ENCODE peak calls at places on chromosome 18, in four cellular contexts. S is thoracic aorta, L is astrocyte, D is Peyer's patch. R is an unnamed sample. For H3K36me3, the result is how much of the 10 kb centered on the place peaks cover.

GRCh38 chr18:22705328-22705727 is 227.8 kb upstream of the RBBP8 start:
- DNase-seq in S (no peak), D (no peak), L (peak), R (no peak)

GRCh38 chr18:40367576-40367975 is 1587.5 kb upstream of the PIK3C3 start:
- DNase-seq in D (no peak), S (no peak), L (no peak), R (no peak)

GRCh38 chr18:75405341-75405740 is 22.2 kb downstream of the SMIM21 start:
- DNase-seq in D (no peak), L (peak), S (no peak), R (no peak)

GRCh38 chr18:55323051-55323994 is 264.7 kb downstream of the TCF4 start:
- DNase-seq in L (no peak), D (no peak), S (no peak), R (no peak)

GRCh38 chr18:9215221-9215933 is 78.8 kb downstream of the ANKRD12 start:
- DNase-seq in S (no peak), D (no peak), L (no peak), R (no peak)

GRCh38 chr18:45341454-45341853 is 273.8 kb upstream of the SLC14A2 start:
- DNase-seq in L (no peak), D (no peak), S (no peak), R (no peak)

GRCh38 chr18:77197073-77197472 is 52.6 kb upstream of the GALR1 start:
- DNase-seq in L (no peak), D (no peak), S (no peak), R (peak)

GRCh38 chr18:36381075-36381474 is 83.6 kb downstream of the FHOD3 start:
- DNase-seq in L (peak), D (no peak), S (no peak), R (no peak)

GRCh38 chr18:11464129-11464528 is 145.3 kb upstream of the SLC35G4 start:
- DNase-seq in L (no peak), D (no peak), S (no peak), R (no peak)

GRCh38 chr18:2104620-2105462 is 466.5 kb downstream of the METTL4 start:
- DNase-seq in L (peak), D (peak), S (no peak), R (peak)

GRCh38 chr18:69261436-69261835 is 139.3 kb upstream of the DOK6 start:
- DNase-seq in L (peak), D (no peak), S (no peak), R (no peak)

GRCh38 chr18:55494899-55495298 is 93.1 kb downstream of the TCF4 start:
- DNase-seq in L (peak), D (no peak), S (no peak), R (no peak)

GRCh38 chr18:57655740-57656139 is 34.1 kb upstream of the NARS1 start:
- DNase-seq in D (no peak), S (no peak), L (no peak), R (no peak)
- H3K36me3 ChIP-seq in D (half or more), S (under half), L (half or more), R (under half)

DNA sequence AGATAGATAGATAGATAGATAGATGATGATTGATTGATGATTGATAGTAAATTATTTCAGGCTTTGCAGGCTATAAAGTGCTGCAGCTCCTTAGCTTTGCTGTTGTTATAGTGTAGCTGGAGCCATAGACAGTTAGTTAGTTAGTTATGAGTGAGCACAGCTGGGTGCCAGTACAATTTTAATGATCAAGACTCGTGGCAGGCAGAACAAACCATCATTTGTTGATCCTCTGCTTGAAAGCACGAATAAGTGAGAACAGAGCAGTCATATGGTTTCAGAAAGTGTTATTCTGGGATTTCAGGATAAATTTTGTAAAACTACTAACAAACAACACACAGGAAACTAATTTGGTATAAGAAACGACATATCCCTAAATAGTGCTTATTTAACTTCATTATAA is 53.9 kb downstream of the THOC1 start:
- DNase-seq in D (no peak), L (no peak), S (no peak), R (no peak)
- H3K36me3 ChIP-seq in D (half or more), L (half or more), S (half or more), R (half or more)

GRCh38 chr18:50284226-50284885 is 3.0 kb upstream of the MBD1 start:
- DNase-seq in S (no peak), L (no peak), D (no peak), R (no peak)
- H3K36me3 ChIP-seq in S (under half), L (under half), D (under half), R (under half)

GRCh38 chr18:21632393-21632792 is 20.3 kb downstream of the SNRPD1 start:
- DNase-seq in D (no peak), L (no peak), S (no peak), R (no peak)
- H3K36me3 ChIP-seq in D (under half), L (under half), S (under half), R (half or more)

R was measured in WERI-Rb-1.